ENCODE peak calls at places on chromosomes 5 and 9, in seven cellular contexts. One of them, this sample, is unnamed.

GRCh38 chr9:37032713-37033112 is 1.4 kb downstream of the PAX5 start:
- DNase-seq in H4: no peak
- DNase-seq in stimulated activated naive B cell treated with anti-CD40 and anti-IgM and Interleukin-4, amounts not matched to agents 10 μg/mL and 1 μg/mL and 100 μg/mL, for 72 hours: peak; percentile 65
- DNase-seq in left ventricle myocardium inferior: no peak
- DNase-seq in IMR-90: no peak
- DNase-seq in fibroblast of mammary gland: no peak
- DNase-seq in stomach: no peak
- DNase-seq in this sample: no peak

GRCh38 chr9:115591584-115591984 is 473.6 kb upstream of the TNC start:
- DNase-seq in left ventricle myocardium inferior: peak; percentile 18
- DNase-seq in stomach: peak; percentile 75
- DNase-seq in H4: peak; percentile 99
- DNase-seq in IMR-90: peak; percentile 100
- DNase-seq in stimulated activated naive B cell treated with anti-CD40 and anti-IgM and Interleukin-4, amounts not matched to agents 10 μg/mL and 1 μg/mL and 100 μg/mL, for 72 hours: no peak
- DNase-seq in fibroblast of mammary gland: peak; percentile 100
- DNase-seq in this sample: peak; percentile 69

GRCh38 chr9:129256959-129257713 is 79.1 kb upstream of the IER5L start:
- DNase-seq in IMR-90: no peak
- DNase-seq in fibroblast of mammary gland: no peak
- DNase-seq in left ventricle myocardium inferior: no peak
- DNase-seq in stimulated activated naive B cell treated with anti-CD40 and anti-IgM and Interleukin-4, amounts not matched to agents 10 μg/mL and 1 μg/mL and 100 μg/mL, for 72 hours: no peak
- DNase-seq in stomach: no peak
- DNase-seq in H4: no peak
- DNase-seq in this sample: no peak

GRCh38 chr9:82467478-82467877 is 478.9 kb downstream of the SPATA31D1 start:
- DNase-seq in left ventricle myocardium inferior: no peak
- DNase-seq in fibroblast of mammary gland: no peak
- DNase-seq in stomach: no peak
- DNase-seq in stimulated activated naive B cell treated with anti-CD40 and anti-IgM and Interleukin-4, amounts not matched to agents 10 μg/mL and 1 μg/mL and 100 μg/mL, for 72 hours: no peak
- DNase-seq in IMR-90: no peak
- DNase-seq in H4: no peak
- DNase-seq in this sample: no peak

GRCh38 chr5:169629847-169630548 is 7.1 kb upstream of the DOCK2 start:
- DNase-seq in stomach: no peak
- DNase-seq in H4: peak; percentile 60
- DNase-seq in IMR-90: peak; percentile 90
- DNase-seq in fibroblast of mammary gland: peak; percentile 89
- DNase-seq in stimulated activated naive B cell treated with anti-CD40 and anti-IgM and Interleukin-4, amounts not matched to agents 10 μg/mL and 1 μg/mL and 100 μg/mL, for 72 hours: no peak
- DNase-seq in left ventricle myocardium inferior: no peak
- DNase-seq in this sample: no peak

GRCh38 chr9:73775757-73776156 is 624.1 kb downstream of the ANXA1 start:
- DNase-seq in fibroblast of mammary gland: peak; percentile 63
- DNase-seq in H4: no peak
- DNase-seq in stomach: no peak
- DNase-seq in IMR-90: no peak
- DNase-seq in stimulated activated naive B cell treated with anti-CD40 and anti-IgM and Interleukin-4, amounts not matched to agents 10 μg/mL and 1 μg/mL and 100 μg/mL, for 72 hours: no peak
- DNase-seq in left ventricle myocardium inferior: no peak
- DNase-seq in this sample: no peak

GRCh38 chr5:149488645-149489306 is 62.5 kb downstream of the CSNK1A1 start:
- DNase-seq in stomach: no peak
- DNase-seq in stimulated activated naive B cell treated with anti-CD40 and anti-IgM and Interleukin-4, amounts not matched to agents 10 μg/mL and 1 μg/mL and 100 μg/mL, for 72 hours: no peak
- DNase-seq in fibroblast of mammary gland: peak; percentile 63
- DNase-seq in H4: no peak
- DNase-seq in IMR-90: no peak
- DNase-seq in left ventricle myocardium inferior: no peak
- DNase-seq in this sample: no peak

GRCh38 chr5:59133801-59134261 is 551.0 kb downstream of the RAB3C start:
- DNase-seq in H4: peak; percentile 79
- DNase-seq in left ventricle myocardium inferior: no peak
- DNase-seq in stomach: no peak
- DNase-seq in IMR-90: peak; percentile 91
- DNase-seq in fibroblast of mammary gland: peak; percentile 96
- DNase-seq in stimulated activated naive B cell treated with anti-CD40 and anti-IgM and Interleukin-4, amounts not matched to agents 10 μg/mL and 1 μg/mL and 100 μg/mL, for 72 hours: no peak
- DNase-seq in this sample: peak; percentile 21

GRCh38 chr5:59496524-59497134 is 396.9 kb downstream of the PDE4D start:
- DNase-seq in stomach: no peak
- DNase-seq in IMR-90: peak; percentile 5
- DNase-seq in H4: peak; percentile 35
- DNase-seq in left ventricle myocardium inferior: no peak
- DNase-seq in fibroblast of mammary gland: peak; percentile 39
- DNase-seq in stimulated activated naive B cell treated with anti-CD40 and anti-IgM and Interleukin-4, amounts not matched to agents 10 μg/mL and 1 μg/mL and 100 μg/mL, for 72 hours: no peak
- DNase-seq in this sample: peak; percentile 61

GRCh38 chr9:97237951-97238851 is 69.3 kb upstream of the CCDC180 start:
- DNase-seq in stimulated activated naive B cell treated with anti-CD40 and anti-IgM and Interleukin-4, amounts not matched to agents 10 μg/mL and 1 μg/mL and 100 μg/mL, for 72 hours: peak; percentile 78
- DNase-seq in fibroblast of mammary gland: peak; percentile 82
- DNase-seq in H4: peak; percentile 78
- DNase-seq in IMR-90: peak; percentile 67
- DNase-seq in stomach: peak; percentile 76
- DNase-seq in left ventricle myocardium inferior: peak; percentile 82
- DNase-seq in this sample: peak; percentile 69

GRCh38 chr9:75140261-75140660 is 51.9 kb downstream of the OSTF1 start:
- DNase-seq in fibroblast of mammary gland: no peak
- DNase-seq in H4: no peak
- DNase-seq in left ventricle myocardium inferior: no peak
- DNase-seq in IMR-90: no peak
- DNase-seq in stimulated activated naive B cell treated with anti-CD40 and anti-IgM and Interleukin-4, amounts not matched to agents 10 μg/mL and 1 μg/mL and 100 μg/mL, for 72 hours: no peak
- DNase-seq in stomach: no peak
- DNase-seq in this sample: no peak

GRCh38 chr9:72675586-72675985 is 154.2 kb downstream of the TMC1 start:
- DNase-seq in H4: no peak
- DNase-seq in stomach: no peak
- DNase-seq in fibroblast of mammary gland: peak; percentile 31
- DNase-seq in stimulated activated naive B cell treated with anti-CD40 and anti-IgM and Interleukin-4, amounts not matched to agents 10 μg/mL and 1 μg/mL and 100 μg/mL, for 72 hours: no peak
- DNase-seq in IMR-90: no peak
- DNase-seq in left ventricle myocardium inferior: no peak
- DNase-seq in this sample: no peak

GRCh38 chr9:125620216-125620615 is 86.8 kb downstream of the MAPKAP1 start:
- DNase-seq in left ventricle myocardium inferior: no peak
- DNase-seq in fibroblast of mammary gland: peak; percentile 25
- DNase-seq in H4: no peak
- DNase-seq in IMR-90: no peak
- DNase-seq in stomach: no peak
- DNase-seq in stimulated activated naive B cell treated with anti-CD40 and anti-IgM and Interleukin-4, amounts not matched to agents 10 μg/mL and 1 μg/mL and 100 μg/mL, for 72 hours: no peak
- DNase-seq in this sample: no peak

GRCh38 chr9:26723486-26723885 is 169.1 kb downstream of the CAAP1 start:
- DNase-seq in fibroblast of mammary gland: peak; percentile 36
- DNase-seq in H4: peak; percentile 58
- DNase-seq in stomach: no peak
- DNase-seq in left ventricle myocardium inferior: no peak
- DNase-seq in stimulated activated naive B cell treated with anti-CD40 and anti-IgM and Interleukin-4, amounts not matched to agents 10 μg/mL and 1 μg/mL and 100 μg/mL, for 72 hours: no peak
- DNase-seq in IMR-90: peak; percentile 6
- DNase-seq in this sample: peak; percentile 81

GRCh38 chr5:172598251-172599203 is 42.5 kb upstream of the NEURL1B start:
- DNase-seq in left ventricle myocardium inferior: no peak
- DNase-seq in IMR-90: no peak
- DNase-seq in fibroblast of mammary gland: no peak
- DNase-seq in stomach: no peak
- DNase-seq in H4: no peak
- DNase-seq in stimulated activated naive B cell treated with anti-CD40 and anti-IgM and Interleukin-4, amounts not matched to agents 10 μg/mL and 1 μg/mL and 100 μg/mL, for 72 hours: no peak
- DNase-seq in this sample: no peak

GRCh38 chr5:113274836-113275414 is 159.9 kb downstream of the TSSK1B start:
- DNase-seq in IMR-90: no peak
- DNase-seq in fibroblast of mammary gland: no peak
- DNase-seq in left ventricle myocardium inferior: no peak
- DNase-seq in stomach: no peak
- DNase-seq in stimulated activated naive B cell treated with anti-CD40 and anti-IgM and Interleukin-4, amounts not matched to agents 10 μg/mL and 1 μg/mL and 100 μg/mL, for 72 hours: no peak
- DNase-seq in H4: no peak
- DNase-seq in this sample: no peak

GRCh38 chr5:181111010-181111409 is 20.0 kb downstream of the OR2V1 start:
- DNase-seq in fibroblast of mammary gland: no peak
- DNase-seq in stomach: no peak
- DNase-seq in IMR-90: no peak
- DNase-seq in H4: no peak
- DNase-seq in stimulated activated naive B cell treated with anti-CD40 and anti-IgM and Interleukin-4, amounts not matched to agents 10 μg/mL and 1 μg/mL and 100 μg/mL, for 72 hours: no peak
- DNase-seq in left ventricle myocardium inferior: no peak
- DNase-seq in this sample: no peak

GRCh38 chr5:112548246-112548982 is 129.3 kb upstream of the EPB41L4A start:
- DNase-seq in fibroblast of mammary gland: peak; percentile 46
- DNase-seq in stimulated activated naive B cell treated with anti-CD40 and anti-IgM and Interleukin-4, amounts not matched to agents 10 μg/mL and 1 μg/mL and 100 μg/mL, for 72 hours: no peak
- DNase-seq in stomach: no peak
- DNase-seq in H4: peak; percentile 87
- DNase-seq in IMR-90: peak; percentile 83
- DNase-seq in left ventricle myocardium inferior: no peak
- DNase-seq in this sample: no peak

GRCh38 chr9:92970467-92970923 is 23.2 kb downstream of the FGD3 start:
- DNase-seq in H4: peak; percentile 39
- DNase-seq in stomach: peak; percentile 8
- DNase-seq in left ventricle myocardium inferior: no peak
- DNase-seq in IMR-90: peak; percentile 4
- DNase-seq in fibroblast of mammary gland: peak; percentile 6
- DNase-seq in stimulated activated naive B cell treated with anti-CD40 and anti-IgM and Interleukin-4, amounts not matched to agents 10 μg/mL and 1 μg/mL and 100 μg/mL, for 72 hours: no peak
- DNase-seq in this sample: no peak

GRCh38 chr5:172866802-172867748 is 33.0 kb downstream of the ERGIC1 start:
- DNase-seq in left ventricle myocardium inferior: peak; percentile 82
- DNase-seq in stomach: peak; percentile 58
- DNase-seq in IMR-90: peak; percentile 31
- DNase-seq in fibroblast of mammary gland: peak; percentile 71
- DNase-seq in stimulated activated naive B cell treated with anti-CD40 and anti-IgM and Interleukin-4, amounts not matched to agents 10 μg/mL and 1 μg/mL and 100 μg/mL, for 72 hours: no peak
- DNase-seq in H4: no peak
- DNase-seq in this sample: no peak

GRCh38 chr5:167835146-167835545 is 456.3 kb upstream of the WWC1 start:
- DNase-seq in left ventricle myocardium inferior: no peak
- DNase-seq in H4: no peak
- DNase-seq in IMR-90: no peak
- DNase-seq in stomach: no peak
- DNase-seq in stimulated activated naive B cell treated with anti-CD40 and anti-IgM and Interleukin-4, amounts not matched to agents 10 μg/mL and 1 μg/mL and 100 μg/mL, for 72 hours: no peak
- DNase-seq in fibroblast of mammary gland: peak; percentile 67
- DNase-seq in this sample: no peak

This sample was measured in HEK293T.